ENCODE peak calls at places on chromosome X, in four cellular contexts. V, E, H and S are unnamed samples.

GRCh38 chrX:130566028-130566683 is 164.4 kb downstream of the RBMX2 start:
- DNase-seq in V (no peak), E (no peak), H (no peak), S (no peak)

GRCh38 chrX:57573754-57574153 is 18.1 kb upstream of the ZXDB start:
- DNase-seq in V (peak; percentile 22), E (peak; percentile 11), H (peak; percentile 29), S (no peak)

GRCh38 chrX:155334486-155335316 is at the start of gene CLIC2:
- DNase-seq in V (peak; percentile 84), E (peak; percentile 65), H (peak; percentile 87), S (peak; percentile 76)

GRCh38 chrX:103446665-103447302 is 70.4 kb downstream of the BEX3 start:
- DNase-seq in V (no peak), E (no peak), H (peak; percentile 51), S (no peak)

GRCh38 chrX:16695079-16695676 is 17.3 kb downstream of the CTPS2 start:
- DNase-seq in V (peak; percentile 59), E (peak; percentile 55), H (peak; percentile 62), S (peak; percentile 69)

GRCh38 chrX:144566592-144566991 is 680.7 kb upstream of the SPANXN1 start:
- DNase-seq in V (no peak), E (no peak), H (no peak), S (no peak)

GRCh38 chrX:133587818-133588217 is 172.5 kb upstream of the GPC4 start:
- DNase-seq in V (no peak), E (no peak), H (no peak), S (no peak)

GRCh38 chrX:41014776-41015175 is 70.5 kb upstream of the USP9X start:
- DNase-seq in V (no peak), E (no peak), H (peak; percentile 44), S (no peak)

GRCh38 chrX:15646543-15646942 is 18.1 kb downstream of the CLTRN start:
- DNase-seq in V (no peak), E (no peak), H (no peak), S (no peak)

GRCh38 chrX:3599787-3600465 is 113.5 kb downstream of the PRKX start:
- DNase-seq in V (no peak), E (no peak), H (peak; percentile 11), S (peak; percentile 5)

GRCh38 chrX:1592128-1592862 is 891 bp downstream of the AKAP17A start:
- DNase-seq in V (peak; percentile 12), E (peak; percentile 52), H (peak; percentile 39), S (peak; percentile 57)

GRCh38 chrX:50204364-50204899 is at the start of gene CCNB3:
- DNase-seq in V (peak; percentile 74), E (peak; percentile 75), H (peak; percentile 81), S (peak; percentile 45)
- TF ChIP-seq CTCF in V (peak; percentile 61), E (peak; percentile 57), H (peak; percentile 54), S (peak; percentile 50)

GRCh38 chrX:65695849-65696248 is 28.4 kb downstream of the MSN start:
- DNase-seq in V (no peak), E (no peak), H (no peak), S (no peak)

GRCh38 chrX:65697173-65697572 is 29.7 kb downstream of the MSN start:
- DNase-seq in V (peak; percentile 17), E (no peak), H (peak; percentile 47), S (peak; percentile 70)

GRCh38 chrX:65697915-65698796 is 30.7 kb downstream of the MSN start:
- DNase-seq in V (no peak), E (peak; percentile 55), H (peak; percentile 45), S (no peak)

GRCh38 chrX:65696613-65697012 is 29.2 kb downstream of the MSN start:
- DNase-seq in V (no peak), E (no peak), H (no peak), S (no peak)
- H3K4me3 ChIP-seq in V (no peak overlapping the region), E (no peak overlapping the region), H (no peak overlapping the region), S (no peak overlapping the region)

GRCh38 chrX:23666282-23666681 is 1.0 kb upstream of the PRDX4 start:
- DNase-seq in V (no peak), E (no peak), H (no peak), S (no peak)

GRCh38 chrX:23662853-23663252 is 4.4 kb upstream of the PRDX4 start:
- DNase-seq in V (peak; percentile 14), E (no peak), H (peak; percentile 14), S (peak; percentile 58)

GRCh38 chrX:23668335-23668734 is 1.0 kb downstream of the PRDX4 start:
- DNase-seq in V (peak; percentile 4), E (peak; percentile 21), H (no peak), S (peak; percentile 9)

GRCh38 chrX:23662187-23662586 is 5.1 kb upstream of the PRDX4 start:
- DNase-seq in V (no peak), E (no peak), H (no peak), S (no peak)

DNA sequence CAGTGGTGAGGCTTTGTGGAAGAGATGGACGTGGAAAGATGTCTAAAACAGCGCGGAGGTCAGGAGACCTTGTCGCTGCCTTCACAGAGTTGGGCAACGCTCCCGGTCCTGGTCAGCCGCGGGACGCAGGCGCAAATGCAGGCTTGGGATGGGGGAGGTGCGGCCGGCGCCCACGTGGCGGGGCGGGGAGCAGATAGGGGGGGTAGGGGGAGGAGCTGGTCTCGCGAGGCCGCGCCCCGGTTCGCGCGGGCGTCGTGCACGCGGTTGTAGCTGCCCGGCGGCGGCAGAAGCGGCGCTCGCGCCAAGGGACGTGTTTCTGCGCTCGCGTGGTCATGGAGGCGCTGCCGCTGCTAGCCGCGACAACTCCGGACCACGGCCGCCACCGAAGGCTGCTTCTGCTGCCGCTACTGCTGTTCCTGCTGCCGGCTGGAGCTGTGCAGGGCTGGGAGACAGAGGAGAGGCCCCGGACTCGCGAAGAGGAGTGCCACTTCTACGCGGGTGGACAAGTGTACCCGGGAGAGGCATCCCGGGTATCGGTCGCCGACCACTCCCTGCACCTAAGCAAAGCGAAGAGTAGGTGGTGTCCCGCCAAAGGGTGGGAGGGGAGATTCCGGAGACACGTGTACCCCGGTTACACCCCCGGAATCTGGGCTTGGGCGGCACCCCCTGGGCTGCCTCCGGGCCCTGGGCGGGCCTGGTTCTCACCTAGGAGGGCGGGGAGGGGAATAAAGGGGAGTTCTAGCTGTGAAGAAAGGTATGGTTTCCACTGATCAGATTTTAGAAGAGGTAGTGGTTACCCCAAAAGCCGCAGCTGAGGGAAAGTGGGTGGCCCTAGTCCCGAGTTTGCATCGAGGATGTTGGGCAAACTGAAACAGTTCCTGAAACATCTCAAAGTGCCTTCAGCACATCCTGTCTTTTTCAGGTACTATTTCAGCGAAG is at the start of gene PRDX4:
- DNase-seq in V (peak; percentile 88), E (peak; percentile 88), H (peak; percentile 90), S (peak; percentile 85)
- TF ChIP-seq CTCF in V (no peak), E (no peak), H (no peak), S (no peak)

GRCh38 chrX:55717521-55718497 is at the start of gene RRAGB:
- DNase-seq in V (peak; percentile 94), E (peak; percentile 93), H (peak; percentile 94), S (peak; percentile 91)

GRCh38 chrX:55714111-55714510 is 3.4 kb upstream of the RRAGB start:
- DNase-seq in V (no peak), E (no peak), H (no peak), S (no peak)

GRCh38 chrX:55713635-55714034 is 3.9 kb upstream of the RRAGB start:
- DNase-seq in V (no peak), E (peak; percentile 74), H (no peak), S (no peak)

GRCh38 chrX:55715847-55716246 is 1.7 kb upstream of the RRAGB start:
- DNase-seq in V (no peak), E (no peak), H (no peak), S (no peak)

DNA sequence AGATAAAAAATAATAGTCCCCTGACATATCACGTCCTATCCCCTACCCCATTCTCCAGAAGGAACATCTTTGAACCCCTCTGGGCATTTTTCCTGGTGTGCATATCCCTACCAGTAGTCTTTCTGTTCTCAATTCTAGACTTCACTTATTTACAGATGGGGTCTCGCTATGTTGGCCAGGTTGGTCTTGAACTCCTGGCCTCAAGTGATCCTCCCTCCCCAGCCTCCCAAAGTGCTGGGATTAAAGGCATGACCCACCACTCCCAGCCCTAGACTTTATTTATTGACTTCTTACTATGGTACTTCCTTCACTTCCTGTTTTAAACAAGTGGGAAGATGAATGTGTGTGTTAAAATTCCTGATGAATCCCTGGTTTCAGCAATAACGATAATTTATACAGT is 612 bp upstream of the RRAGB start:
- DNase-seq in V (no peak), E (no peak), H (no peak), S (no peak)
- H3K4me3 ChIP-seq in V (no peak overlapping the region), E (no peak overlapping the region), H (peak overlapping the region; percentile 31), S (peak overlapping the region; percentile 86)

GRCh38 chrX:118679290-118679689 is 48.1 kb upstream of the IL13RA1 start:
- DNase-seq in V (no peak), E (no peak), H (no peak), S (no peak)
- TF ChIP-seq CTCF in V (no peak), E (no peak), H (no peak), S (no peak)